ENCODE peak calls at places on chromosomes 5 and 9, in seven cellular contexts. H is HepG2, E is WTC11, U is HCT116, P is K562, J is H1, D is GM12878. N is an unnamed sample.
A peak's percentile ranks its signal among the peaks of the same experiment; 100 is the strongest.

GRCh38 chr5:126443374-126443851 is 20.2 kb downstream of the GRAMD2B start:
- DNase-seq in H (peak; percentile 29), E (no peak), U (no peak), P (no peak), J (no peak), D (peak; percentile 75), N (no peak)

GRCh38 chr9:92359380-92360007 is 33.7 kb downstream of the CENPP start:
- DNase-seq in H (no peak), E (no peak), U (no peak), P (no peak), J (no peak), D (no peak), N (no peak)

GRCh38 chr5:149420509-149421371 is 41.6 kb upstream of the IL17B start:
- DNase-seq in H (no peak), E (no peak), U (no peak), P (no peak), J (no peak), D (no peak), N (no peak)

GRCh38 chr9:36895744-36896260 is 138.3 kb downstream of the PAX5 start:
- DNase-seq in H (no peak), E (no peak), U (no peak), P (no peak), J (no peak), D (no peak), N (no peak)

GRCh38 chr5:176319827-176320554 is 41.6 kb downstream of the KIAA1191 start:
- DNase-seq in H (peak; percentile 18), E (no peak), U (peak; percentile 10), P (peak; percentile 24), J (no peak), D (no peak), N (no peak)

GRCh38 chr5:115333164-115333563 is 36.7 kb upstream of the CCDC112 start:
- DNase-seq in H (no peak), E (no peak), U (no peak), P (peak; percentile 29), J (no peak), D (peak; percentile 32), N (no peak)

GRCh38 chr5:83077662-83078261 is 415 bp downstream of the XRCC4 start:
- DNase-seq in H (peak; percentile 64), E (peak; percentile 17), U (no peak), P (peak; percentile 64), J (no peak), D (no peak), N (peak; percentile 15)

GRCh38 chr9:36779582-36779981 is 206.9 kb downstream of the MELK start:
- DNase-seq in H (no peak), E (no peak), U (no peak), P (no peak), J (no peak), D (no peak), N (no peak)

GRCh38 chr5:43802119-43802518 is 199.1 kb downstream of the NNT start:
- DNase-seq in H (no peak), E (no peak), U (no peak), P (no peak), J (no peak), D (no peak), N (no peak)

GRCh38 chr5:7745882-7746735 is 104.8 kb downstream of the CFAP90 start:
- DNase-seq in H (peak; percentile 41), E (peak; percentile 88), U (peak; percentile 41), P (peak; percentile 80), J (peak; percentile 58), D (no peak), N (peak; percentile 63)

GRCh38 chr5:60483046-60483445 is 216.9 kb downstream of the DEPDC1B start:
- DNase-seq in H (no peak), E (no peak), U (no peak), P (no peak), J (no peak), D (no peak), N (no peak)

GRCh38 chr9:69768716-69769115 is 8.9 kb upstream of the PTAR1 start:
- DNase-seq in H (no peak), E (no peak), U (no peak), P (no peak), J (no peak), D (no peak), N (no peak)

GRCh38 chr5:14440598-14441401 is 140.8 kb upstream of the OTULINL start:
- DNase-seq in H (no peak), E (no peak), U (no peak), P (no peak), J (no peak), D (no peak), N (no peak)

GRCh38 chr5:74641014-74641777 is 668 bp upstream of the ENC1 start:
- DNase-seq in H (peak; percentile 84), E (peak; percentile 71), U (peak; percentile 48), P (peak; percentile 50), J (no peak), D (no peak), N (peak; percentile 51)

GRCh38 chr5:74641778-74642542 is 1.4 kb upstream of the ENC1 start:
- DNase-seq in H (peak; percentile 62), E (no peak), U (peak; percentile 43), P (peak; percentile 55), J (no peak), D (no peak), N (peak; percentile 36)

GRCh38 chr5:74642543-74642863 is 2.0 kb upstream of the ENC1 start:
- DNase-seq in H (no peak), E (no peak), U (no peak), P (no peak), J (no peak), D (no peak), N (no peak)

GRCh38 chr5:74640450-74641013 is at the start of gene ENC1:
- DNase-seq in H (peak; percentile 95), E (peak; percentile 89), U (peak; percentile 55), P (peak; percentile 82), J (peak; percentile 87), D (no peak), N (peak; percentile 74)

DNA sequence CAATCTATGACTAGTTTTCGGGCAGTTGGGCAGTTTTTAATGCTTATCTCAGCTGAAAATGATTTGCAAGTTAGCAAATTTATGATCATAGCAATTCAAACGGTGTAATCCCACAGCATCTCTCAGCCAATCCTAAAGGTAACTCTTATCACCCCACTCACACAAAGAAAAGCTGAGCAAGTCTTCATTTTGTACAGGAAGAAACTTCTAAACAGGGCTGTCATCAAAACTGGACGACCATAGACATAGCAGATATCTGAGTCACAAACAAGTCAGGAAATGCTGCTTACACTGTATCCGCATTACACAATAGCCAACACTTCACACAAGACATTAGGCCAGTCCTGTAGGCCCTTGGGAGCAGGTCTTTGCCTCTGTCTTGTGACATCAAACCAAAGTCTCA is 2.6 kb upstream of the ENC1 start:
- DNase-seq in H (peak; percentile 57), E (no peak), U (peak; percentile 48), P (peak; percentile 34), J (no peak), D (no peak), N (no peak)
- TF ChIP-seq SP1 in H (no peak), E (no peak), U (no peak), P (no peak), J (no peak), D (no peak), N (no peak)

GRCh38 chr5:172612771-172613170 is 28.3 kb upstream of the NEURL1B start:
- DNase-seq in H (no peak), E (no peak), U (no peak), P (no peak), J (no peak), D (no peak), N (no peak)

GRCh38 chr5:172611913-172612312 is 29.1 kb upstream of the NEURL1B start:
- DNase-seq in H (no peak), E (no peak), U (no peak), P (no peak), J (no peak), D (no peak), N (no peak)

GRCh38 chr5:172607213-172607793 is 33.8 kb upstream of the NEURL1B start:
- DNase-seq in H (no peak), E (no peak), U (no peak), P (no peak), J (no peak), D (no peak), N (no peak)

GRCh38 chr5:172608773-172609172 is 32.3 kb upstream of the NEURL1B start:
- DNase-seq in H (no peak), E (no peak), U (no peak), P (no peak), J (no peak), D (no peak), N (no peak)

DNA sequence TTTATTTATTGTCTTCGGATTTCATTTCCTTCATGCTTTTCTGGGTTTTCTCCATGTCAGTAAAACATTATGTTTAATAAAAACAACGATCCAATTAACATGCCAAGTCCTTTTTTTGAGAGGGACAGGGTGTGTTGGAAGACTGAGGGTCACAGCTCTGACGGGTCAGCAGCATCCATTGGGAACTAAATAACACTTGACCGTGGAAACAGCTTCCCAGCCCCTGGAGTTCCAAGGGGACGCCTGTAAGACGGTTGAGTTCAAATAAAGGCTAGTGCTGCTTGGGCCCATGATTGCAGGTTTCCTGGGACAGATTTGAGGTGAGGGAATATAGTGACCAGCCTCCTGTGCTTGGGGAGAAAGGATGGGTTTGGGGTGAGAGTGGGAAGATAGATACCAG is 30.4 kb upstream of the NEURL1B start:
- DNase-seq in H (no peak), E (no peak), U (no peak), P (no peak), J (no peak), D (no peak), N (no peak)
- TF ChIP-seq SP1 in H (no peak), E (no peak), U (no peak), P (no peak), J (no peak), D (no peak), N (no peak)

GRCh38 chr5:12658871-12659446 is 754.7 kb upstream of the CTNND2 start:
- DNase-seq in H (no peak), E (no peak), U (no peak), P (no peak), J (no peak), D (no peak), N (no peak)

GRCh38 chr5:12662545-12663314 is 758.5 kb upstream of the CTNND2 start:
- DNase-seq in H (no peak), E (peak; percentile 27), U (no peak), P (no peak), J (no peak), D (no peak), N (no peak)

GRCh38 chr5:12659675-12660074 is 755.4 kb upstream of the CTNND2 start:
- DNase-seq in H (no peak), E (no peak), U (no peak), P (no peak), J (no peak), D (no peak), N (no peak)

GRCh38 chr5:12661617-12662370 is 757.5 kb upstream of the CTNND2 start:
- DNase-seq in H (no peak), E (peak; percentile 68), U (no peak), P (no peak), J (peak; percentile 47), D (no peak), N (no peak)
- TF ChIP-seq SP1 in H (no peak), E (peak; percentile 68), U (no peak), P (no peak), J (no peak), D (no peak), N (no peak)

GRCh38 chr5:65104831-65105230 is 336.1 kb downstream of the CWC27 start:
- DNase-seq in H (no peak), E (no peak), U (no peak), P (no peak), J (no peak), D (no peak), N (no peak)
- TF ChIP-seq SP1 in H (no peak), E (no peak), U (no peak), P (no peak), J (no peak), D (no peak), N (no peak)

N was measured in HEK293T.